ENCODE peak calls at places on chromosomes 7 and 10, in eight cellular contexts. One of them, this sample, is unnamed.

GRCh38 chr7:22302951-22303423 is 54.0 kb downstream of the RAPGEF5 start:
- DNase-seq in lower lobe of right lung: no peak
- DNase-seq in foreskin fibroblast: no peak
- DNase-seq in body of pancreas: no peak
- DNase-seq in fibroblast of mammary gland: peak
- DNase-seq in CD8-positive, alpha-beta T cell: no peak
- DNase-seq in cardiac fibroblast: no peak
- DNase-seq in BJ: no peak
- DNase-seq in this sample: no peak

GRCh38 chr10:103350522-103351260 is at the start of gene PCGF6:
- DNase-seq in fibroblast of mammary gland: peak
- DNase-seq in BJ: no peak
- DNase-seq in lower lobe of right lung: peak
- DNase-seq in body of pancreas: peak
- DNase-seq in cardiac fibroblast: peak
- DNase-seq in CD8-positive, alpha-beta T cell: peak
- DNase-seq in foreskin fibroblast: peak
- DNase-seq in this sample: peak

GRCh38 chr7:45036801-45037200 is 36.8 kb downstream of the CCM2 start:
- DNase-seq in cardiac fibroblast: no peak
- DNase-seq in BJ: no peak
- DNase-seq in body of pancreas: no peak
- DNase-seq in fibroblast of mammary gland: no peak
- DNase-seq in CD8-positive, alpha-beta T cell: no peak
- DNase-seq in foreskin fibroblast: no peak
- DNase-seq in lower lobe of right lung: no peak
- DNase-seq in this sample: no peak

GRCh38 chr10:92567952-92568600 is 5.8 kb downstream of the IDE start:
- DNase-seq in body of pancreas: no peak
- DNase-seq in fibroblast of mammary gland: peak
- DNase-seq in CD8-positive, alpha-beta T cell: no peak
- DNase-seq in cardiac fibroblast: peak
- DNase-seq in lower lobe of right lung: no peak
- DNase-seq in foreskin fibroblast: no peak
- DNase-seq in BJ: no peak
- DNase-seq in this sample: peak

GRCh38 chr10:110403593-110403992 is 94.1 kb upstream of the DUSP5 start:
- DNase-seq in BJ: no peak
- DNase-seq in foreskin fibroblast: no peak
- DNase-seq in body of pancreas: no peak
- DNase-seq in CD8-positive, alpha-beta T cell: no peak
- DNase-seq in fibroblast of mammary gland: no peak
- DNase-seq in lower lobe of right lung: peak
- DNase-seq in cardiac fibroblast: no peak
- DNase-seq in this sample: no peak

GRCh38 chr7:35504365-35504764 is 190.6 kb downstream of the HERPUD2 start:
- DNase-seq in body of pancreas: no peak
- DNase-seq in BJ: no peak
- DNase-seq in foreskin fibroblast: no peak
- DNase-seq in cardiac fibroblast: no peak
- DNase-seq in fibroblast of mammary gland: no peak
- DNase-seq in lower lobe of right lung: no peak
- DNase-seq in CD8-positive, alpha-beta T cell: no peak
- DNase-seq in this sample: no peak

GRCh38 chr7:130432886-130433285 is 7.9 kb downstream of the CEP41 start:
- DNase-seq in foreskin fibroblast: peak
- DNase-seq in CD8-positive, alpha-beta T cell: no peak
- DNase-seq in cardiac fibroblast: peak
- DNase-seq in BJ: no peak
- DNase-seq in fibroblast of mammary gland: peak
- DNase-seq in lower lobe of right lung: no peak
- DNase-seq in body of pancreas: no peak
- DNase-seq in this sample: peak

GRCh38 chr10:59748834-59749233 is 4.4 kb downstream of the MRLN start:
- DNase-seq in CD8-positive, alpha-beta T cell: no peak
- DNase-seq in lower lobe of right lung: no peak
- DNase-seq in fibroblast of mammary gland: peak
- DNase-seq in foreskin fibroblast: no peak
- DNase-seq in body of pancreas: no peak
- DNase-seq in cardiac fibroblast: no peak
- DNase-seq in BJ: no peak
- DNase-seq in this sample: peak

GRCh38 chr7:39650676-39651075 is 27.3 kb downstream of the RALA start:
- DNase-seq in cardiac fibroblast: peak
- DNase-seq in body of pancreas: no peak
- DNase-seq in fibroblast of mammary gland: peak
- DNase-seq in CD8-positive, alpha-beta T cell: no peak
- DNase-seq in BJ: no peak
- DNase-seq in lower lobe of right lung: no peak
- DNase-seq in foreskin fibroblast: peak
- DNase-seq in this sample: no peak

GRCh38 chr7:13312327-13312726 is 624.9 kb downstream of the ARL4A start:
- DNase-seq in body of pancreas: no peak
- DNase-seq in lower lobe of right lung: no peak
- DNase-seq in foreskin fibroblast: no peak
- DNase-seq in cardiac fibroblast: no peak
- DNase-seq in fibroblast of mammary gland: peak
- DNase-seq in BJ: no peak
- DNase-seq in CD8-positive, alpha-beta T cell: no peak
- DNase-seq in this sample: no peak

GRCh38 chr7:3867847-3868246 is 566.8 kb downstream of the SDK1 start:
- DNase-seq in foreskin fibroblast: no peak
- DNase-seq in BJ: no peak
- DNase-seq in CD8-positive, alpha-beta T cell: no peak
- DNase-seq in fibroblast of mammary gland: no peak
- DNase-seq in cardiac fibroblast: peak
- DNase-seq in body of pancreas: no peak
- DNase-seq in lower lobe of right lung: no peak
- DNase-seq in this sample: no peak

GRCh38 chr10:78774999-78775711 is 293.6 kb upstream of the ZMIZ1 start:
- DNase-seq in foreskin fibroblast: no peak
- DNase-seq in CD8-positive, alpha-beta T cell: no peak
- DNase-seq in body of pancreas: peak
- DNase-seq in fibroblast of mammary gland: peak
- DNase-seq in lower lobe of right lung: no peak
- DNase-seq in cardiac fibroblast: no peak
- DNase-seq in BJ: no peak
- DNase-seq in this sample: no peak

GRCh38 chr10:29598861-29599311 is 35.9 kb downstream of the SVIL start:
- DNase-seq in BJ: peak
- DNase-seq in CD8-positive, alpha-beta T cell: no peak
- DNase-seq in fibroblast of mammary gland: peak
- DNase-seq in cardiac fibroblast: peak
- DNase-seq in lower lobe of right lung: no peak
- DNase-seq in body of pancreas: no peak
- DNase-seq in foreskin fibroblast: peak
- DNase-seq in this sample: peak

GRCh38 chr7:121449304-121449703 is 53.2 kb upstream of the FAM3C start:
- DNase-seq in lower lobe of right lung: no peak
- DNase-seq in BJ: no peak
- DNase-seq in foreskin fibroblast: no peak
- DNase-seq in fibroblast of mammary gland: peak
- DNase-seq in CD8-positive, alpha-beta T cell: no peak
- DNase-seq in body of pancreas: peak
- DNase-seq in cardiac fibroblast: peak
- DNase-seq in this sample: peak
- TF ChIP-seq CTCF in lower lobe of right lung: no peak
- TF ChIP-seq CTCF in BJ: no peak
- TF ChIP-seq CTCF in foreskin fibroblast: no peak
- TF ChIP-seq CTCF in fibroblast of mammary gland: peak
- TF ChIP-seq CTCF in CD8-positive, alpha-beta T cell: no peak
- TF ChIP-seq CTCF in body of pancreas: no peak
- TF ChIP-seq CTCF in cardiac fibroblast: no peak
- TF ChIP-seq CTCF in this sample: peak

DNA sequence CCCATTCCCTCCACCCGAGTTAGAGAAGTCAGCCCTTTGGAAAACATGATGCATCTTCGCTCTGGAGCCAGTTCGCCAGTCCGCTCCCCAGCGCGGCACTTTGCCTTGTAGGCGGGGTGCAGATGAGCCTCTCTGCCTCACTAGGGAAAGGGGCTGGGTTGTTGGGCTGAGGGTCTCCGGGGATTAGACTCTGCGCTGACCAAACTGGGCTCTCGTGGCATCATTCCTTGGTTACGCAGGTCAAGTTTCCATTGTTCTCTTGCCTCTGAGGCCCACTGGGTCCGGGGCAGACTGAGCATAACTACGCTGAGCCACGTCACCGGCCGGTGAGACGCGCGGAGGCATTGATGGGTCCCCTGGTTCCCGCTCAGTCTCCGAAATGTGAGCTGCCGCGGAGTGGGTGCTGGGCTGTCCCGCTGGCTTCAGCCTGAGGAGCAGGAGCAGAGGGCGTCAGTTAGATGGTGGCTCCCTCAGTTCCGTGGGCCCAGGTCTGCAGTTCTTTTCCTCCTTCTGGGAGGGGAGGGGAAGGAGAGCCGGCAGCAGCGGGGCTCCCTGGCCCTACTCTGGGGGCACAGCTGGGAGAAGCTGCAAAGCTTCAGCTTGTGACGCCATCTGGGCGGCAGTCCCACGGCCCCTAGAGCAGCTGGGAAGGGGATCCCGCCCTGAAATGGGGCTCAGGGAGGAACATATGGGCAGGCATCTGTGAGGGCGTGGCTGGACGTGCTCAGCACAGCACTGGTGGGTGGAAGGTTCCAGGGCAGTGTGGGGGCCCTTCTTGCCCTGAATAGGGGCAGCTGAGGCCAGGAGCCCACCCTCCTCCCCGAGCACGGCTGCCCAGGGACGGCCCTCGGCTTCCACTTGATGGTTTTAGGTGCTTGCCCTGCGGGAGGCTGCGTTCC is 121.2 kb upstream of the BTBD16 start:
- DNase-seq in BJ: no peak
- DNase-seq in cardiac fibroblast: peak
- DNase-seq in body of pancreas: no peak
- DNase-seq in fibroblast of mammary gland: peak
- DNase-seq in CD8-positive, alpha-beta T cell: no peak
- DNase-seq in foreskin fibroblast: no peak
- DNase-seq in lower lobe of right lung: no peak
- DNase-seq in this sample: no peak
- H3K4me3 ChIP-seq in BJ: no peak
- H3K4me3 ChIP-seq in cardiac fibroblast: no peak
- H3K4me3 ChIP-seq in body of pancreas: no peak
- H3K4me3 ChIP-seq in fibroblast of mammary gland: no peak
- H3K4me3 ChIP-seq in CD8-positive, alpha-beta T cell: no peak
- H3K4me3 ChIP-seq in foreskin fibroblast: no peak
- H3K4me3 ChIP-seq in lower lobe of right lung: no peak
- H3K4me3 ChIP-seq in this sample: no peak

GRCh38 chr10:105679781-105680180 is 1038.7 kb downstream of the SORCS3 start:
- DNase-seq in foreskin fibroblast: no peak
- DNase-seq in cardiac fibroblast: no peak
- DNase-seq in lower lobe of right lung: no peak
- DNase-seq in CD8-positive, alpha-beta T cell: no peak
- DNase-seq in BJ: no peak
- DNase-seq in fibroblast of mammary gland: no peak
- DNase-seq in body of pancreas: peak
- DNase-seq in this sample: no peak
- TF ChIP-seq CTCF in foreskin fibroblast: no peak
- TF ChIP-seq CTCF in cardiac fibroblast: no peak
- TF ChIP-seq CTCF in lower lobe of right lung: no peak
- TF ChIP-seq CTCF in CD8-positive, alpha-beta T cell: no peak
- TF ChIP-seq CTCF in BJ: no peak
- TF ChIP-seq CTCF in fibroblast of mammary gland: no peak
- TF ChIP-seq CTCF in body of pancreas: no peak
- TF ChIP-seq CTCF in this sample: no peak

DNA sequence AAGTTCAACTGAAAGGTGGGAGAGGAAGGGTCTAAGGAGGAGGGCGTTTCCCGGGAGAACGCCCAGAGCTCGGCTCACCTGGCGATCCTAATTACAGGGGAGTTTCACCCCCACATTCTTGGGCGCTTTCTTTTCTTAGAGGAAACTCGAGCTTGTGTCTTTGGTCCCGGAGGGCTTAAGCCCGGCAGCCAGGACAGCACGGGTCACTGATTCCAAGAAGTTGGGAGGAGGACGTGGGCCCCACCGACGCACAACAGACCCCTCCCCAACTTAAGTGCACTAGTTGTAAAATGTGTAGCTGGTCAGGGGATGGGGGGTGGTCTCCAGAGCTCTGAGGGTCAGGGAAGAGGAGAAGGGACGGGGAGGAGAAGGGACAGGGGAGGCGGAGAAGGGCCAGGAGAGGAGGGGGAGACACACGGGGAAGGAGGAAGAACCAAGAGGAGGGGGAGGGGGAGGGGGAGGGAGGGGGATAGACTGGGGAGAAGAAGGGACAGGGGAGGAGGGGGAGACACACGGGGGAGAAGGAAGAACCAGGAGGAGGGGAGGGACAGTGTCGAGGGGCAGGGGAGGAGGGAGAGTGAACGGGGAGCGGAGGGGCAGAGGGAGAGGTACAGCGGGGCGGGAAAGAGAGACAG is 870 bp downstream of the BAIAP2L1 start:
- DNase-seq in foreskin fibroblast: no peak
- DNase-seq in CD8-positive, alpha-beta T cell: no peak
- DNase-seq in BJ: no peak
- DNase-seq in body of pancreas: peak
- DNase-seq in fibroblast of mammary gland: no peak
- DNase-seq in lower lobe of right lung: no peak
- DNase-seq in cardiac fibroblast: peak
- DNase-seq in this sample: peak
- H3K4me3 ChIP-seq in foreskin fibroblast: peak
- H3K4me3 ChIP-seq in CD8-positive, alpha-beta T cell: no peak
- H3K4me3 ChIP-seq in BJ: peak
- H3K4me3 ChIP-seq in body of pancreas: peak
- H3K4me3 ChIP-seq in fibroblast of mammary gland: no peak
- H3K4me3 ChIP-seq in lower lobe of right lung: peak
- H3K4me3 ChIP-seq in cardiac fibroblast: peak
- H3K4me3 ChIP-seq in this sample: peak

DNA sequence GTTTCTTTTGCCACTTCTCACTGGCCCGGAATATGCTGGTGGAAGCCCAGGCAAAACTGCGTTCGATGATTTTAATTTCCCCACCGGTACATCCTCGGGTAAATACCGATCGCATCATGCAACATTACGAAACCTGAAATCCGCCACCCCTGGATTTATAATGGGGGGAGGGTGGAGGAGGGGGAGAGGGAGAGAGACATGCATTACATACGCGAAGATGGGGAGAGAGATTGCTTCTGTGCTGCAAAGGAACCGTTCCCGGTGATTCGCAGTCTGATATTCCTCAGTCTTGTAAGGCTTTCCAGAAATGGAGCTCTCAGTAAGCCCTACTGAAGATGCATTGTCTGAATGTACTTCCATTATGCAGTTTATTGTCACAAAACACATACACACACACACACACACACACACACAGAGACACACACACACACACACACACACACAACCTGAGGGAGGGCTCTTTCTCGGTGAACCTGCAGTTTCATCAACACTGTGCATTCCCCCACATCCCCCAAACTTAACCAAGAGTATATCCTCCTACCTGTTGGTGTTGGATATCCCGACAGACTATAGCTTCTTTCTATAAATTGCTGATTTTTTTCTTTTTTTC is 741 bp downstream of the GPR85 start:
- DNase-seq in lower lobe of right lung: no peak
- DNase-seq in body of pancreas: no peak
- DNase-seq in cardiac fibroblast: no peak
- DNase-seq in fibroblast of mammary gland: peak
- DNase-seq in foreskin fibroblast: peak
- DNase-seq in BJ: no peak
- DNase-seq in CD8-positive, alpha-beta T cell: no peak
- DNase-seq in this sample: peak
- TF ChIP-seq CTCF in lower lobe of right lung: no peak
- TF ChIP-seq CTCF in body of pancreas: no peak
- TF ChIP-seq CTCF in cardiac fibroblast: no peak
- TF ChIP-seq CTCF in fibroblast of mammary gland: no peak
- TF ChIP-seq CTCF in foreskin fibroblast: no peak
- TF ChIP-seq CTCF in BJ: no peak
- TF ChIP-seq CTCF in CD8-positive, alpha-beta T cell: no peak
- TF ChIP-seq CTCF in this sample: no peak

This sample was measured in epithelial cell of esophagus.